ENCODE peak calls at places on chromosomes 16 and 17, in seven cellular contexts. Y is gastrocnemius medialis; F is colonic mucosa; W is fibroblast of pulmonary artery; H is stomach; Z is CD4-positive, alpha-beta T cell; N is kidney epithelial cell. B is an unnamed sample.

GRCh38 chr16:2777231-2777902 is at the start of gene ELOB:
- DNase-seq in F (peak), Z (peak), N (no peak), Y (peak), W (peak), H (peak), B (peak)

GRCh38 chr17:17681187-17681743 is at the start of gene RAI1:
- DNase-seq in Y (peak), F (peak), N (no peak), W (peak), Z (peak), H (peak), B (peak)

GRCh38 chr16:85200471-85201278 is 88.4 kb upstream of the CIBAR2 start:
- DNase-seq in F (no peak), N (no peak), W (no peak), Z (no peak), Y (no peak), H (no peak), B (no peak)

GRCh38 chr16:76500006-76500405 is 222.8 kb downstream of the CNTNAP4 start:
- DNase-seq in H (no peak), F (no peak), W (no peak), N (no peak), Y (no peak), Z (no peak), B (no peak)

GRCh38 chr16:70526403-70526802 is 2.8 kb downstream of the SF3B3 start:
- DNase-seq in W (no peak), F (no peak), Y (no peak), N (no peak), Z (no peak), H (no peak), B (no peak)

GRCh38 chr16:29974291-29975133 is 844 bp downstream of the TAOK2 start:
- DNase-seq in H (no peak), Z (no peak), N (no peak), F (no peak), W (peak), Y (no peak), B (no peak)

GRCh38 chr16:22174642-22175041 is 12.3 kb downstream of the SDR42E2 start:
- DNase-seq in Z (no peak), W (no peak), H (no peak), Y (peak), N (no peak), F (no peak), B (no peak)

GRCh38 chr17:38587956-38588771 is 17.6 kb downstream of the SRCIN1 start:
- DNase-seq in Z (no peak), Y (no peak), N (no peak), W (no peak), H (no peak), F (no peak), B (no peak)

GRCh38 chr17:30093463-30094147 is 23.0 kb upstream of the NSRP1 start:
- DNase-seq in Y (peak), F (peak), Z (peak), W (peak), N (no peak), H (peak), B (peak)

GRCh38 chr16:84458606-84459516 is 45.6 kb downstream of the MEAK7 start:
- DNase-seq in W (no peak), H (no peak), Z (no peak), N (no peak), F (no peak), Y (no peak), B (no peak)

GRCh38 chr17:61567045-61567802 is 23.8 kb downstream of the NACA2 start:
- DNase-seq in N (no peak), Z (no peak), F (no peak), W (no peak), Y (no peak), H (no peak), B (no peak)

GRCh38 chr17:46193626-46194392 is 580 bp upstream of the KANSL1 start:
- DNase-seq in H (peak), F (peak), N (peak), Z (peak), Y (peak), W (peak), B (peak)

GRCh38 chr17:46195939-46196338 is 2.7 kb upstream of the KANSL1 start:
- DNase-seq in W (peak), N (no peak), Z (no peak), Y (no peak), F (no peak), H (no peak), B (no peak)

GRCh38 chr17:46195217-46195855 is 2.1 kb upstream of the KANSL1 start:
- DNase-seq in H (no peak), N (no peak), F (no peak), Y (no peak), Z (no peak), W (no peak), B (no peak)

GRCh38 chr17:46193246-46193625 is at the start of gene KANSL1:
- DNase-seq in H (peak), Z (peak), Y (peak), F (peak), N (no peak), W (peak), B (peak)

GRCh38 chr17:46194393-46195216 is 1.4 kb upstream of the KANSL1 start:
- DNase-seq in F (peak), Y (no peak), H (no peak), N (no peak), Z (no peak), W (peak), B (no peak)
- TF ChIP-seq CTCF in F (peak), Y (peak), H (peak), N (peak), Z (peak), W (peak), B (peak)

DNA sequence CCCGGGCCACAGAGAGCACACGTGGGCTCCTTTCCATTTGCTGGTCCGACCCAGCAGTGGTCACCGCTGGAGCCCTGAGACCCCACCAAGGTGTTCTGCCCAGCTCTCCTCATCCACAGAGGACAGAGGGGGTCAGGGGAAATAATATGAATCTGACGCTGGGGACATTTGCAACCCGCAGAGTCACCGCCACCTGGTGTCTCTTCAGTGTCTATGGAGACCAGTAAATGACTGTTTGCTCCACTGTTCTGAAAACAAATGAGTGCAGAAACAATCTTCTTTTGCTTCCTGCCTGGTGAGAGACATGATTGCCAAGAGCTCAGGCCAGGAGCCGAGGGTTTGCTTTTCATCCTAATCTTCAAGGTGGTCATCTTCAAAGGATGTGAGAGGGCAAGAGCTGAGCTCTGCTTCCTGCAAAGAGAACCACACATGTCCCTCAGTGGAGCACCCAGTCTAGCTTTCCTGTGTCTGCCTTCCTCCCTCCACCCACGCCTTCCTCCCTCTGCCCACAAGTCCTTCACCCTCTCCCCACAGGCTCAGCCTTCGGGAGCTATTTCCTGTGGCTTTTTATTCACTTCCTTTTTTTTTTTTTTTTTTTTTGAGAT is 14.7 kb upstream of the KLHDC4 start:
- DNase-seq in Z (peak), W (peak), H (peak), Y (no peak), N (no peak), F (peak), B (no peak)
- TF ChIP-seq CTCF in Z (no peak), W (no peak), H (no peak), Y (no peak), N (no peak), F (no peak), B (no peak)

DNA sequence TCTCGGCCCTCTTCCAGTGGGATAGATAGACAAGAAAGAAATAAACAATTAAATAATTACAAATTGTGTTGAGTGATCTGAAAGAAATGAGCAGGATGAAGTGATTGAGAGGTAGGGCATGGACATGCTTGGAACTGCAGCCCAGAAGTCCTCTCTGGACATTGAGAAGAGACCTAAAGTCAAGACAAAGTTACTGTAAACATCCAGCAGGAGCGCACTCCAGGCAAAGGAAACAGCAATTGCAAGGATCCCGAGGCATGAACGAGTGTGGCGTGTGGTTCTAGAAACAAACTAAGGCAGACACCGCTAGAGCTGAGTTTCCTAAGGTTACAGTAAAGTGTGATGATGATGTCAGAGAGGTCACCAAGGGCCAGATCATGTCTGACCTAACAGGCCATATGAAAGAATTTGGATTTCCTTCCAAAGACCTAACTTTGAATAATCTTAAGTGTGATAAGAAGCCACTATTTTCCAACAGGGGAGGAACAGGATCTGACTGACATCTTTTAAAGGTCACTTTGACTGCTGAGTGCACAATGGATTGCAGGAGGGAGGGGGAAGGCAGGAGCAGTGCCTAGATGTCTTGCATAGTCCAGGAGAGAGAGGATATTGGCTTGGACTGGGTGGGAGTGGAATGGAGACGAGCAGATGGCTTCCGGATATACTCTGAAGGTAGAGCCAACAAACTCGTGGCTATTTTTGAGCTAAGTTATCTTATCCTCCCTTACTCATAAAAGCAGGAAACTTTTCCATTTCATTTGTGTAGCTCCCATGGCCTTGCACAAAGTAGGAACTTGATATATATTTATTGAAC is 19.0 kb downstream of the ABCC12 start:
- DNase-seq in Z (no peak), F (no peak), H (no peak), W (peak), Y (peak), N (no peak), B (no peak)
- TF ChIP-seq CTCF in Z (no peak), F (no peak), H (no peak), W (no peak), Y (no peak), N (no peak), B (no peak)

DNA sequence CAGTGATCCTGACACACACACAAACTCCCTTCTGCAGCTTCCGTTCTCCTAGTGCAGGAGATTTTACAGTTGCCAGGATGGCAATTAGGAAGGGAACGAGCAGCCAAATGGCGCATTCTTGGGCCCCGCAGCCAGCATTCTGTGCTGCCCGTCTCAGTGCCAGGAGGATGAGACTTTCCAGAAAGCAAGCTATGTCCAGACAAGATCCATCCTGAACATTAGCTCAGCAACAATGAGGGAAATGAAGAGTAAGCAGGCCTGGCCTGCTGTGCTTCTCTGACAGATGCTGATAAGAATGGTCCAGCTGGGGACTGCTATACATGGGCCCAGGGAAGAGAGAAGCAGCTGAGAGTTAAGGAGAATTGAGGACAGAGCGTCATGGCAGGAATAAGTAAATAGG is 16.5 kb downstream of the SPPL2C start:
- DNase-seq in Z (no peak), H (no peak), W (no peak), N (no peak), F (no peak), Y (no peak), B (no peak)
- TF ChIP-seq CTCF in Z (no peak), H (no peak), W (no peak), N (no peak), F (no peak), Y (no peak), B (no peak)

GRCh38 chr17:46192484-46193245 is 564 bp downstream of the KANSL1 start:
- DNase-seq in F (peak), Z (peak), Y (peak), H (peak), N (no peak), W (peak), B (no peak)
- TF ChIP-seq CTCF in F (no peak), Z (no peak), Y (no peak), H (no peak), N (no peak), W (no peak), B (no peak)